ENCODE peak calls at places on chromosomes 2 and 18, in five cellular contexts. E, X, W, V and G are unnamed samples.

GRCh38 chr18:62710417-62710816 is 4.9 kb upstream of the PHLPP1 start:
- DNase-seq in V (no peak), X (no peak), W (peak; percentile 33), E (peak; percentile 11), G (no peak)

GRCh38 chr2:25587361-25587760 is 86.0 kb downstream of the DTNB start:
- DNase-seq in E (peak; percentile 28), V (no peak), W (peak; percentile 68), X (no peak), G (no peak)

GRCh38 chr2:187976667-187977333 is 314.9 kb upstream of the GULP1 start:
- DNase-seq in V (no peak), X (no peak), W (no peak), E (no peak), G (no peak)

GRCh38 chr2:239251971-239252370 is 148.8 kb downstream of the HDAC4 start:
- DNase-seq in W (no peak), E (no peak), V (no peak), X (no peak), G (no peak)

GRCh38 chr2:98188351-98189046 is 101.5 kb downstream of the VWA3B start:
- DNase-seq in W (no peak), V (no peak), X (no peak), E (no peak), G (no peak)

GRCh38 chr2:239700946-239701345 is 300.1 kb upstream of the HDAC4 start:
- DNase-seq in V (no peak), E (no peak), X (no peak), W (no peak), G (no peak)

GRCh38 chr2:1051075-1051474 is 100.4 kb downstream of the SNTG2 start:
- DNase-seq in E (peak; percentile 44), X (no peak), W (peak; percentile 37), V (no peak), G (no peak)

GRCh38 chr2:147082850-147083522 is 761.8 kb upstream of the ACVR2A start:
- DNase-seq in X (peak; percentile 5), V (peak; percentile 54), W (peak; percentile 62), E (peak; percentile 19), G (peak; percentile 34)

GRCh38 chr2:40227200-40227599 is 224.7 kb downstream of the SLC8A1 start:
- DNase-seq in X (no peak), E (no peak), V (no peak), W (peak; percentile 37), G (no peak)

GRCh38 chr2:109129356-109129920 is 433 bp downstream of the SH3RF3 start:
- DNase-seq in E (peak; percentile 79), W (no peak), V (no peak), X (peak; percentile 10), G (no peak)

GRCh38 chr2:118832071-118832790 is 15.2 kb downstream of the EN1 start:
- DNase-seq in E (no peak), W (no peak), X (no peak), V (no peak), G (no peak)

GRCh38 chr2:177972782-177973181 is 99.8 kb downstream of the PDE11A start:
- DNase-seq in V (no peak), X (no peak), W (no peak), E (no peak), G (peak; percentile 65)

GRCh38 chr2:221197223-221197622 is 374.9 kb downstream of the EPHA4 start:
- DNase-seq in E (no peak), X (no peak), W (no peak), V (no peak), G (no peak)

GRCh38 chr2:12884713-12885282 is 168.1 kb downstream of the TRIB2 start:
- DNase-seq in X (no peak), W (peak; percentile 54), E (no peak), V (no peak), G (peak; percentile 8)

GRCh38 chr2:234747032-234747431 is 204.8 kb upstream of the SH3BP4 start:
- DNase-seq in W (peak; percentile 70), E (no peak), V (no peak), X (no peak), G (no peak)

GRCh38 chr2:224971214-224971613 is 71.1 kb downstream of the DOCK10 start:
- DNase-seq in V (no peak), W (no peak), X (no peak), E (no peak), G (no peak)

GRCh38 chr18:68314403-68314802 is 400.5 kb downstream of the TMX3 start:
- DNase-seq in X (no peak), V (no peak), W (peak; percentile 35), E (no peak), G (no peak)
- TF ChIP-seq RCOR1 in X (no peak), V (no peak), W (no peak), E (no peak), G (no peak)

GRCh38 chr18:66687635-66688034 is 83.7 kb upstream of the CDH19 start:
- DNase-seq in W (no peak), E (no peak), V (no peak), X (no peak), G (no peak)

DNA sequence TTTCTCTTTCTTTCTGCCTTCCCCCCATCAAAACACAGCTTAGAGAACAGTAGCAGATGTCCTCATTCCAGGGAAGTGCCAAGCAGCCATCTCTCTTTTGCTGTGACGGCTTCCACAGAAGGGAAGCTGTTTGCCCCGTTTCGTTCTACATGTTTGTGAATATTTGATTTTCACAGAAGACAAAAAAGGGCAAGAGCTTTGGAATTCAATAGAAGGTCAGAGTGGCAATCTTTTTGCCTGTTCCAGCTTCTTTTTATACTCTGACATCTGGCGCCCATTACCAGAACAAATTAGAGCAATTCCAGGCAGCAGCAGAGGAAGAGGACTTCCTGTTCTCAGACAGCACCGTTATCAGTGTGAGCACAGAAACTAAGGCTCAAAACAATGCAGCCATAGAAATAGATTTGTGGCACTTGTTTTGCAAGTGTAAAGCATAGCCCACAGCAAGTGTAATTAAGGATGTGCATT is 79.0 kb upstream of the CDH19 start:
- DNase-seq in V (no peak), E (peak; percentile 52), W (no peak), X (no peak), G (no peak)
- TF ChIP-seq RCOR1 in V (no peak), E (peak; percentile 93), W (no peak), X (no peak), G (no peak)

DNA sequence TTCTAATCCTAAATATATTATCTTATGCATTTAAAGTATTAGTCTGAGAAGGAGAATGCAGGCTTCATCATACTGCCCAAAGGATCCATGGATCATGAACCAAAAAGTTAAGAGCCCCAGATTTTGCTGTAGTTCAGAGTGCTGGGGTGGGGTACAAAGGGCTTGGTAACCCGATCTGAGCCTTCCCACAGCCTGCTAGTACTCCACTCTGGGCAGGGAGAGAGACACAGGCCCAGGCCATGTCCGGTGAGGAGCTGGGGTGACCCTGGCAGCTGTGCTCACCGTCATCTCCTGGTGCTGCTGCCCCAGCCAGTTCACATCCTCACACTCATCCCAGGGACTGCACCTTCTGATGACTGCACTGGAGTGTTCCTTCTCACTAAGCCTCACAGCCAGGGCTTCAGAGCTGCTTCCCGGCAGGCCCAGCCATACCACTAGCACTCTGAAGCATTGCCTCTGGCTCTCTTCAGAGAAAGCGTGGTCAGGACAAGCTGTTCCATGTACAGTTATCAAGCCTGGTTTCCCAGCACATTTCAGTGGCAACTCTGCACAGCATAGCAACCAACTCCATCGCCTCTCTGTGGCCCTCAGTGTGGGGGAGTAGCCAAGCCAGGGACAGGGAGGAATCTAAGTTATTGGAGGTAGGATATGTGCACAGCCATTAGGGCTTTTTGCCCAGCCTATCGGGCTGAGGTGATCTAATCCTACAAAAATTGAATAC is 189.0 kb upstream of the CTAGE1 start:
- DNase-seq in W (peak; percentile 54), E (no peak), X (no peak), V (no peak), G (no peak)
- TF ChIP-seq RCOR1 in W (no peak), E (no peak), X (no peak), V (no peak), G (no peak)

GRCh38 chr2:37415128-37415817 is 70.8 kb downstream of the QPCT start:
- DNase-seq in X (no peak), V (no peak), W (peak; percentile 54), E (peak; percentile 49), G (peak; percentile 20)

GRCh38 chr2:37421686-37422085 is 77.3 kb downstream of the QPCT start:
- DNase-seq in W (no peak), E (no peak), V (no peak), X (no peak), G (no peak)

GRCh38 chr2:37418956-37419355 is 74.5 kb downstream of the QPCT start:
- DNase-seq in V (no peak), E (no peak), X (no peak), W (peak; percentile 58), G (no peak)

GRCh38 chr2:37414470-37414949 is 70.1 kb downstream of the QPCT start:
- DNase-seq in W (peak; percentile 81), E (peak; percentile 72), V (peak; percentile 53), X (peak; percentile 69), G (peak; percentile 27)

GRCh38 chr2:37417321-37417720 is 72.9 kb downstream of the QPCT start:
- DNase-seq in W (peak; percentile 81), E (no peak), X (no peak), V (no peak), G (no peak)
- TF ChIP-seq RCOR1 in W (no peak), E (no peak), X (no peak), V (no peak), G (no peak)

GRCh38 chr2:230631470-230631869 is 81.2 kb upstream of the CAB39 start:
- DNase-seq in E (no peak), X (no peak), W (no peak), V (no peak), G (no peak)

GRCh38 chr2:230636684-230637271 is 75.9 kb upstream of the CAB39 start:
- DNase-seq in W (no peak), E (no peak), V (no peak), X (no peak), G (no peak)

DNA sequence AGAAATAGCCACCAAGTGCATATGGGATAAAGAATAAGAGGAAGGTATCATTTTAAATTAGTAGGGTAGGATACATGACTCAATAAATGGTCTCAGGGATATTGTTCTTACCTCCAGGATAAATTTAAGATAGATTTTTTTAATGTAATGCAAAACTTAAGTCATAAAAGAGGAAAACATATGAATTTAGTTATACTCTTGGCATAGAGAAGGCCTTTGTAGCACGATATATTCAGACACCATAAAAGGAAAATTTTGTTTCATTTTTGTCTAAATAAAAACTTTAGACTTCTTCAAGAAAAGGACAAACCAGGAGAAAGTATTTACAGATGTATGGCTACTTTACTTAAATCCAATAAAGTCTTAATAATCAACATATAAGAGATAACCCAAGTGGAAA is 78.5 kb upstream of the CAB39 start:
- DNase-seq in V (no peak), W (no peak), X (no peak), E (no peak), G (no peak)
- TF ChIP-seq RCOR1 in V (no peak), W (no peak), X (no peak), E (no peak), G (no peak)